ENCODE peak calls at places on chromosomes 1 and 21, in six cellular contexts. N is H1, Q is GM12891, E is K562, M is HepG2, F is GM12878. V is an unnamed sample.

GRCh38 chr1:43949663-43950062 is 2.9 kb downstream of the IPO13 start:
- DNase-seq in N (no peak), Q (no peak), E (no peak), M (no peak), F (no peak), V (no peak)

GRCh38 chr1:177351361-177352108 is 180.8 kb downstream of the BRINP2 start:
- DNase-seq in N (no peak), Q (no peak), E (no peak), M (no peak), F (no peak), V (no peak)

GRCh38 chr1:238581332-238581731 is 690.6 kb upstream of the ZP4 start:
- DNase-seq in N (no peak), Q (no peak), E (no peak), M (no peak), F (no peak), V (no peak)

GRCh38 chr1:189693140-189693539 is 784.5 kb downstream of the BRINP3 start:
- DNase-seq in N (no peak), Q (no peak), E (no peak), M (no peak), F (no peak), V (no peak)

GRCh38 chr1:60942896-60943633 is 139.3 kb upstream of the NFIA start:
- DNase-seq in N (no peak), Q (no peak), E (no peak), M (no peak), F (no peak), V (no peak)

GRCh38 chr1:185409763-185410528 is 92.9 kb upstream of the IVNS1ABP start:
- DNase-seq in N (no peak), Q (no peak), E (no peak), M (no peak), F (no peak), V (no peak)

GRCh38 chr21:42988234-42988965 is 14.0 kb downstream of the PKNOX1 start:
- DNase-seq in N (no peak), Q (no peak), E (no peak), M (no peak), F (no peak), V (no peak)

GRCh38 chr1:44237721-44238457 is 24.6 kb downstream of the DMAP1 start:
- DNase-seq in N (peak), Q (peak), E (peak), M (no peak), F (no peak), V (peak)

GRCh38 chr21:31500071-31500470 is 156.0 kb upstream of the TIAM1 start:
- DNase-seq in N (no peak), Q (no peak), E (no peak), M (no peak), F (no peak), V (no peak)

GRCh38 chr1:228988655-228989054 is 253.4 kb downstream of the RHOU start:
- DNase-seq in N (no peak), Q (no peak), E (no peak), M (peak), F (no peak), V (no peak)

GRCh38 chr1:10839188-10839770 is 42.8 kb upstream of the CASZ1 start:
- DNase-seq in N (no peak), Q (no peak), E (no peak), M (no peak), F (no peak), V (no peak)

GRCh38 chr1:115373305-115373704 is 35.3 kb upstream of the NGF start:
- DNase-seq in N (no peak), Q (no peak), E (no peak), M (no peak), F (no peak), V (no peak)

GRCh38 chr1:180952657-180953013 is 39.9 kb downstream of the KIAA1614 start:
- DNase-seq in N (no peak), Q (no peak), E (no peak), M (no peak), F (no peak), V (no peak)

GRCh38 chr1:39214998-39215873 is 10.7 kb downstream of the MACF1 start:
- DNase-seq in N (no peak), Q (no peak), E (peak), M (peak), F (peak), V (peak)

GRCh38 chr1:93005252-93005598 is 44.0 kb upstream of the DIPK1A start:
- DNase-seq in N (no peak), Q (no peak), E (no peak), M (no peak), F (no peak), V (no peak)

GRCh38 chr1:178189814-178190213 is 95.9 kb downstream of the RASAL2 start:
- DNase-seq in N (peak), Q (no peak), E (peak), M (peak), F (peak), V (peak)

GRCh38 chr1:197092491-197093023 is 25.5 kb upstream of the F13B start:
- DNase-seq in N (no peak), Q (no peak), E (no peak), M (no peak), F (no peak), V (no peak)

GRCh38 chr1:173714759-173715537 is at the start of gene KLHL20:
- DNase-seq in N (peak), Q (peak), E (peak), M (peak), F (peak), V (peak)

GRCh38 chr1:42214447-42214871 is 49.9 kb upstream of the GUCA2A start:
- DNase-seq in N (no peak), Q (no peak), E (no peak), M (peak), F (no peak), V (no peak)

GRCh38 chr21:33761104-33762036 is 119.1 kb downstream of the ITSN1 start:
- DNase-seq in N (no peak), Q (no peak), E (peak), M (peak), F (no peak), V (no peak)

GRCh38 chr1:37940299-37940947 is 6.4 kb downstream of the INPP5B start:
- DNase-seq in N (no peak), Q (no peak), E (no peak), M (peak), F (no peak), V (no peak)
- TF ChIP-seq TAF1 in N (no peak), Q (no peak), E (no peak), M (no peak), F (no peak), V (no peak)

GRCh38 chr1:154973344-154974085 is 966 bp upstream of the CKS1B start:
- DNase-seq in N (peak), Q (peak), E (peak), M (peak), F (peak), V (peak)
- TF ChIP-seq POLR2A in N (no peak), Q (peak), E (peak), M (peak), F (peak), V (peak)

GRCh38 chr1:117932576-117932975 is 3.0 kb downstream of the WDR3 start:
- DNase-seq in N (no peak), Q (no peak), E (no peak), M (no peak), F (no peak), V (no peak)

GRCh38 chr1:117929340-117930172 is at the start of the genes GDAP2 and WDR3:
- DNase-seq in N (peak), Q (peak), E (peak), M (peak), F (peak), V (peak)

GRCh38 chr1:117930173-117930447 is 571 bp downstream of the WDR3 start:
- DNase-seq in N (no peak), Q (no peak), E (no peak), M (no peak), F (no peak), V (no peak)

GRCh38 chr1:117928881-117929339 is 511 bp downstream of the GDAP2 start:
- DNase-seq in N (peak), Q (no peak), E (peak), M (peak), F (no peak), V (peak)

DNA sequence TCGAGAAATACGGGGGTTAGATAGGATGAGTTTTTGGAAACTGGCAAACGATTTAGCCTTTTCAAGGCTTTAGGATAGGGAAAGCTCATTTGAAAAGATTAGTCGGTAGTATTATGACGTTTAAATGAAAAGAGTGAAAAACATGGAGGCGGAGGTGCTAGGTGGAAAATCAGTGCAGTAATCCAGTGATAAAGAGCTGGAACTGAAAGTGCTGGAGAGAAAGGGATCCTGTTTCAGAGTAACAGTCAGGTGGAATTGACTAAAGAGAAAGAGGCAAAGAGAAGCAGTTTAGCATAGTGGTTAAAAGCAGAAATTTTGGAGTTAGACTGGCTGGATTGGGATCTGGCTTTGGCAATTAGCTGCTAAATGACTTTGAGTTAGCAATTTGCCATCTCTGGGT is 945 bp downstream of the WDR3 start:
- DNase-seq in N (no peak), Q (no peak), E (peak), M (no peak), F (no peak), V (no peak)
- TF ChIP-seq TAF1 in N (no peak), Q (no peak), E (no peak), M (no peak), F (no peak), V (no peak)

GRCh38 chr1:94614980-94615379 is 73.4 kb upstream of the F3 start:
- DNase-seq in N (no peak), Q (no peak), E (no peak), M (no peak), F (no peak), V (no peak)
- TF ChIP-seq POLR2A in N (no peak), Q (no peak), E (no peak), M (no peak), F (no peak), V (no peak)

GRCh38 chr1:54275349-54275748 is 75.4 kb downstream of the MRPL37 start:
- DNase-seq in N (no peak), Q (no peak), E (no peak), M (no peak), F (no peak), V (no peak)
- TF ChIP-seq TAF1 in N (no peak), Q (no peak), E (no peak), M (no peak), F (no peak), V (no peak)

GRCh38 chr1:66335859-66336640 is 197.9 kb upstream of the SGIP1 start:
- DNase-seq in N (no peak), Q (no peak), E (no peak), M (no peak), F (peak), V (peak)
- TF ChIP-seq POLR2A in N (no peak), Q (peak), E (no peak), M (no peak), F (peak), V (peak)

DNA sequence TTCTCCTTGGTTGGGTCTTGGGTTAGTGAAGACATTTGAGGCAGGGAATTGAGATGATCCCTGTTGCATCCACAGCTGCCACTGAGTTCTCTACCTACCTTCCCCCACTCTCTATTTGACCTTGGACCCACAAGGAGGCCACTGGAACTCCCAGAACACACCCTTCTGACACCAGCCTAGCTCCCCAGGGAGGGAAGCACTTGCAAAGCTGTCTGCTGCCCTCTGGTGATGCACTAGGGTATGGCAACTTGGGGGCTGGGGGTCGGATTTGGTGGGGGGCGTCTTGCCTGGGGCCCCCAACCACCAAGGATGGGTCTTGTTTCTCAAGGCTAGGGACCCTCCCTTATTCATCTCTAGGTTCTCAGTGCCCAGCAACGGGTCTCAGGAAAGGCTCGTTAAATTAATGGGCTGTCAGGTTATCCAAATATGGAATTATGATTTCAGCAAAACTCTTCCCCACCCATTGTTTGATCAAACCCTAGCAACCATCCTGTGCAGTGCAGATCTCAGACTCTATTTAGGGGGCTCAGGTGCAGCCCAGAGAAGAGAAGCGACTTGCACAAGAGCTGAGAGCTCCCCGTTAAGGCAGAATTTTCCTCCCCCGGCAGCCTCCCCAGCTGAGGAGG is 177.8 kb upstream of the KLHDC7A start:
- DNase-seq in N (no peak), Q (peak), E (peak), M (no peak), F (no peak), V (peak)
- TF ChIP-seq TAF1 in N (no peak), Q (no peak), E (no peak), M (no peak), F (no peak), V (no peak)

GRCh38 chr1:25998075-25998761 is 355 bp upstream of the PAFAH2 start:
- DNase-seq in N (peak), Q (peak), E (peak), M (peak), F (peak), V (peak)
- TF ChIP-seq POLR2A in N (no peak), Q (no peak), E (peak), M (no peak), F (no peak), V (no peak)

GRCh38 chr1:7847599-7847998 is 5.3 kb downstream of the UTS2 start:
- DNase-seq in N (no peak), Q (no peak), E (no peak), M (no peak), F (no peak), V (no peak)
- TF ChIP-seq TAF1 in N (no peak), Q (no peak), E (no peak), M (no peak), F (no peak), V (no peak)